ENCODE peak calls at places on chromosomes 7 and 10, in four cellular contexts. G is A549, C is GM12878, U is K562. E is an unnamed sample.

GRCh38 chr10:31584098-31584631 is 265.1 kb downstream of the ZEB1 start:
- DNase-seq in U (no peak), G (no peak), C (no peak), E (no peak)

GRCh38 chr10:72126184-72126871 is 38.0 kb upstream of the SPOCK2 start:
- DNase-seq in G (peak; percentile 58), C (no peak), U (peak; percentile 40), E (peak; percentile 29)

GRCh38 chr7:77329466-77330168 is 86.5 kb downstream of the GSAP start:
- DNase-seq in C (no peak), U (no peak), G (no peak), E (no peak)

GRCh38 chr7:17651926-17652385 is 288.3 kb downstream of the SNX13 start:
- DNase-seq in G (no peak), C (no peak), U (no peak), E (no peak)

GRCh38 chr10:70985824-70986336 is 97.5 kb upstream of the PCBD1 start:
- DNase-seq in U (no peak), C (no peak), G (no peak), E (no peak)

GRCh38 chr7:143388491-143389101 is 7.5 kb downstream of the ZYX start:
- DNase-seq in G (no peak), U (peak; percentile 23), C (no peak), E (no peak)

GRCh38 chr7:29394321-29394720 is 169.3 kb upstream of the PRR15 start:
- DNase-seq in G (no peak), C (no peak), U (no peak), E (no peak)

GRCh38 chr10:43596546-43596945 is 9.7 kb upstream of the ZNF485 start:
- DNase-seq in C (no peak), U (no peak), G (no peak), E (peak; percentile 8)

GRCh38 chr10:43320226-43320625 is 51.2 kb upstream of the FXYD4 start:
- DNase-seq in U (no peak), C (no peak), G (no peak), E (no peak)

GRCh38 chr10:470339-471003 is 219.0 kb downstream of the DIP2C start:
- DNase-seq in C (no peak), U (no peak), G (no peak), E (no peak)

GRCh38 chr10:48390933-48391845 is 84.7 kb downstream of the MAPK8 start:
- DNase-seq in C (peak; percentile 24), G (no peak), U (peak; percentile 18), E (no peak)

GRCh38 chr10:115772606-115773005 is 500.4 kb downstream of the GFRA1 start:
- DNase-seq in U (no peak), G (peak; percentile 2), C (no peak), E (no peak)

GRCh38 chr10:3516626-3517255 is 268.3 kb downstream of the KLF6 start:
- DNase-seq in U (no peak), C (no peak), G (no peak), E (no peak)

GRCh38 chr7:36109013-36109627 is 43.9 kb upstream of the EEPD1 start:
- DNase-seq in U (no peak), C (no peak), G (no peak), E (no peak)

GRCh38 chr10:114412907-114413386 is 8.6 kb upstream of the AFAP1L2 start:
- DNase-seq in U (no peak), G (peak; percentile 40), C (no peak), E (no peak)

GRCh38 chr7:156753630-156754029 is 113.1 kb downstream of the RNF32 start:
- DNase-seq in G (no peak), C (no peak), U (no peak), E (no peak)

GRCh38 chr7:123783820-123784219 is 35.0 kb upstream of the WASL start:
- DNase-seq in C (no peak), G (no peak), U (no peak), E (no peak)

GRCh38 chr7:138243430-138243829 is 167.2 kb downstream of the AKR1D1 start:
- DNase-seq in C (no peak), G (no peak), U (peak; percentile 57), E (peak; percentile 50)

GRCh38 chr10:104337985-104338735 is at the start of gene ITPRIP:
- DNase-seq in U (peak; percentile 52), C (no peak), G (peak; percentile 81), E (peak; percentile 33)

GRCh38 chr10:50295367-50295766 is 44.1 kb upstream of the ASAH2 start:
- DNase-seq in C (no peak), G (no peak), U (no peak), E (no peak)

GRCh38 chr10:1128649-1129048 is 72.5 kb downstream of the WDR37 start:
- DNase-seq in C (no peak), U (no peak), G (no peak), E (no peak)

GRCh38 chr10:103678104-103678526 is 177.3 kb downstream of the SH3PXD2A start:
- DNase-seq in G (no peak), U (no peak), C (peak; percentile 84), E (no peak)

GRCh38 chr10:123974406-123974805 is 82.8 kb upstream of the CPXM2 start:
- DNase-seq in U (peak; percentile 92), G (no peak), C (no peak), E (no peak)

GRCh38 chr10:114471906-114472873 is 67.9 kb upstream of the AFAP1L2 start:
- DNase-seq in U (no peak), G (no peak), C (no peak), E (peak; percentile 24)

GRCh38 chr10:31032515-31033132 is 959 bp upstream of the ZNF438 start:
- DNase-seq in C (no peak), U (no peak), G (no peak), E (no peak)

GRCh38 chr10:132272767-132273090 is 35.0 kb downstream of the STK32C start:
- DNase-seq in C (no peak), G (no peak), U (no peak), E (no peak)

GRCh38 chr10:14403846-14404623 is 73.3 kb upstream of the FRMD4A start:
- DNase-seq in G (no peak), U (no peak), C (no peak), E (no peak)

GRCh38 chr7:157462840-157463239 is 126.0 kb downstream of the DNAJB6 start:
- DNase-seq in G (no peak), C (no peak), U (no peak), E (no peak)

GRCh38 chr7:28708458-28708951 is 249.6 kb downstream of the TRIL start:
- DNase-seq in C (no peak), U (no peak), G (no peak), E (no peak)

GRCh38 chr10:126171555-126171954 is 216.7 kb downstream of the ADAM12 start:
- DNase-seq in C (no peak), G (no peak), U (no peak), E (no peak)

GRCh38 chr7:128080169-128080568 is 48.9 kb upstream of the LRRC4 start:
- DNase-seq in C (no peak), G (no peak), U (no peak), E (no peak)

GRCh38 chr7:128090492-128090891 is 59.3 kb upstream of the LRRC4 start:
- DNase-seq in U (no peak), G (no peak), C (no peak), E (no peak)

GRCh38 chr7:128081351-128081750 is 50.1 kb upstream of the LRRC4 start:
- DNase-seq in G (no peak), C (no peak), U (no peak), E (no peak)

GRCh38 chr7:128082431-128082830 is 51.2 kb upstream of the LRRC4 start:
- DNase-seq in U (no peak), G (no peak), C (no peak), E (no peak)

DNA sequence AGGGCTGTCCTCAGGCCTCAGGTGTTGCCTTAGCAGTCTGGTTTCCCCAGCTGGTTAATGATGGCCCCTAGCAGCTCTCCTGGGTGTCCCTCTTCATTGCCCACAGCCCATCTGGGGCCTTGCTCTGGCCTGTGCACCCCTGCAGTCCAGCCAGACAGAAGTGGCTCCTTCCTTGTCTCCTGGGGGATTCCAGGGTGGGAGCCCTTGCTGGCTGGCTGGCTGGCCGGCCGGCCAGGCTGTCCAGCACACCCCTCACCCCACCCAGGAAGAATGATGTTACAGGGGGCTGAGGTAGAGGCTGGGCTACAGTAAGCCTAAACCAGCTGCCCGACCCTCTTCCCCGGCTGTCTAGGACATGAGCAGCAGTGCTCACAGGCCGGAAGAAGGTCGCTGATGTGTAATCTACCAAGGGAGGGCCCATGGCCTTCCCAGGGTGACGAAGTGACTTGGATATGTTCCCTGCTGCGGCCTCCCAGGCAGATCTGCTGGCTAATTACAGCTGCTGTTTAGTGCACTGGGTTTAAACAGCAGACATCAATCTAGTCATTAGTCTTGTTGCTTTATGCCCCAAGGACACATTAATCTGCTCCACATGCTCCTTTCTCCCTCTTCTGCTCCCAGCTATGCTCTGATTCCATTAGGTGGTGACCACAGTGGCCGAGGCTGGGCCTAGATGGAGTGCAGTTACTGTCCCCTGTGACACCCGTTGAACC is 53.8 kb upstream of the LRRC4 start:
- DNase-seq in C (no peak), G (no peak), U (no peak), E (no peak)
- TF ChIP-seq BHLHE40 in C (no peak), G (no peak), U (no peak), E (no peak)

GRCh38 chr7:80686576-80686975 is 48.1 kb downstream of the CD36 start:
- DNase-seq in U (no peak), C (no peak), G (no peak), E (no peak)
- TF ChIP-seq MAX in U (no peak), C (no peak), G (no peak), E (no peak)

DNA sequence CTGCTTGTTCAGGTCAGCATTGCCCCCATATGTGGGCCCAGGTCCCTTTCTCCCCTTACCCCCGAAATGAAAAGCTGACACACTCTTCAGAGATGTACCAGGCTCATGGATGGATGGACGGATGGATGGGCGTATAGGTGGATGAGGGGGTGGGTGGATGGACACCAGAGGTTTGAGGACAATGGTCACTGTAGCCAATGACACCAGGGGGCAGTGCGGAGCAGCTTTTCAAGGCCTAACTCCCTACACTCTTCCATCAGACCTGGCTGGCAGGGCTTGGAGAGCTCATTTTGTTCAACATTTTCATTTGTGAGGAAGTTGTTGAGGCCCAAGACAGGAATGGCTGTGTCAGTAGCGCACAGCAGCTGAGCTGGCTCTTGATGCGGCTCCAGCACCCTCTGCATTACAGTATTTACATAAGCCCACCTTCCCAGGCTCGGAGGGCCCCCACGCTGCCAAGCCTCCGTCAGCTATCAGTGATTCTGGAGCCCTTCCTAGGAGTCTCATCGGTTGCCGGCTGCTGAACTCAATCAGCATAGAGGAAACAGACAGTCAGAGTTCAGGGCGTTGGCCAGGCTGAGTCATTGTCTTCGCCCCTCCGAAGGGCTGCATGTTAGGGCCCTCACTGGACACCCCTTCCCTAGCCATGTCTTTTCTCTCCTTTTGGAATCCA is 11.6 kb upstream of the FFAR4 start:
- DNase-seq in U (peak; percentile 70), C (no peak), G (peak; percentile 76), E (peak; percentile 68)
- TF ChIP-seq BHLHE40 in U (no peak), C (no peak), G (no peak), E (no peak)

GRCh38 chr7:16509829-16510228 is 16.8 kb upstream of the LRRC72 start:
- DNase-seq in U (no peak), G (no peak), C (no peak), E (no peak)

GRCh38 chr7:16502303-16502702 is 24.3 kb upstream of the LRRC72 start:
- DNase-seq in C (no peak), G (no peak), U (no peak), E (no peak)

GRCh38 chr7:16498122-16498521 is 28.5 kb upstream of the LRRC72 start:
- DNase-seq in G (no peak), U (no peak), C (no peak), E (no peak)

DNA sequence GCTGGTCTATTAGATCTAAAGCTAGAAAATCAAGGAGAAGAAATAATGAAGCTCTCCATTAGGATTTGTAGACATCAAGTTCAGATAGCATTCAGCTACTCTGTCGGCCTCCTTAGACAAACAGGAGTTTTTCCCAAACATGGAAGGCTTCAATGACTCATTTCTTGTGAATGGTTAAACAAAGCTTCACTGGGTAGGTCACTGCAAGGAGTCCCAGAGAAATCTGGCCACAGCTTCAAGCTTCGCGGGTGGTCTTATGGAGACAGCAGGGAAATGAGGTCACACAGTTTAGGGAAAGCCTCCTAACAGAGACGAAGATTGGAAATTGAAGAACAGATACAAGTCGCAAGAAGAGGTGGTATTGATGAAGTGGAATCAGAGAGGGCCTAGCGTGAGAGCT is 22.6 kb upstream of the LRRC72 start:
- DNase-seq in C (no peak), U (no peak), G (no peak), E (no peak)
- TF ChIP-seq MAX in C (no peak), U (no peak), G (no peak), E (no peak)